ENCODE peak calls at places on chromosomes 3 and 15, in six cellular contexts. P is erythroblast, F is mammary epithelial cell, W is ELR, K is fibroblast of the conjunctiva, A is pancreas. Q is an unnamed sample.

GRCh38 chr3:173753593-173753992 is 356.0 kb downstream of the NLGN1 start:
- DNase-seq in P (no peak), F (no peak), W (peak), K (no peak), A (no peak), Q (no peak)

GRCh38 chr3:167992384-167992783 is 103.3 kb downstream of the GOLIM4 start:
- DNase-seq in P (no peak), F (no peak), W (no peak), K (no peak), A (no peak), Q (no peak)

GRCh38 chr15:69390575-69390974 is 23.6 kb upstream of the KIF23 start:
- DNase-seq in P (no peak), F (peak), W (peak), K (no peak), A (no peak), Q (no peak)

GRCh38 chr3:61387817-61388216 is 136.6 kb upstream of the FHIT start:
- DNase-seq in P (no peak), F (peak), W (no peak), K (no peak), A (no peak), Q (no peak)

GRCh38 chr15:61518191-61518950 is 289.3 kb upstream of the RORA start:
- DNase-seq in P (no peak), F (peak), W (peak), K (no peak), A (no peak), Q (no peak)

GRCh38 chr15:59622289-59622688 is 10.7 kb downstream of the GCNT3 start:
- DNase-seq in P (peak), F (peak), W (peak), K (peak), A (no peak), Q (no peak)

GRCh38 chr3:33426068-33426467 is 14.1 kb downstream of the UBP1 start:
- DNase-seq in P (no peak), F (no peak), W (no peak), K (no peak), A (no peak), Q (no peak)

GRCh38 chr3:126058666-126059065 is 25.3 kb downstream of the SLC41A3 start:
- DNase-seq in P (no peak), F (no peak), W (no peak), K (no peak), A (no peak), Q (no peak)

GRCh38 chr3:65777050-65777449 is 261.7 kb downstream of the MAGI1 start:
- DNase-seq in P (no peak), F (no peak), W (no peak), K (no peak), A (no peak), Q (no peak)

GRCh38 chr15:52943746-52944145 is 153.6 kb upstream of the ONECUT1 start:
- DNase-seq in P (no peak), F (no peak), W (no peak), K (no peak), A (no peak), Q (no peak)

GRCh38 chr15:69298697-69299441 is at the start of gene PAQR5:
- DNase-seq in P (peak), F (no peak), W (peak), K (no peak), A (peak), Q (no peak)

GRCh38 chr3:189001559-189001958 is 170.2 kb upstream of the TPRG1 start:
- DNase-seq in P (no peak), F (peak), W (peak), K (peak), A (no peak), Q (no peak)

GRCh38 chr3:194661374-194661773 is 10.6 kb downstream of the LSG1 start:
- DNase-seq in P (peak), F (no peak), W (no peak), K (no peak), A (no peak), Q (no peak)

GRCh38 chr3:128323206-128324081 is 143.2 kb downstream of the DNAJB8 start:
- DNase-seq in P (no peak), F (no peak), W (peak), K (no peak), A (peak), Q (peak)

GRCh38 chr3:194196876-194197275 is 60.9 kb downstream of the HES1 start:
- DNase-seq in P (no peak), F (no peak), W (no peak), K (no peak), A (no peak), Q (no peak)

GRCh38 chr3:58010562-58010961 is 2.3 kb downstream of the FLNB start:
- DNase-seq in P (no peak), F (no peak), W (no peak), K (no peak), A (no peak), Q (no peak)

GRCh38 chr3:101847328-101847727 is 2.0 kb upstream of the NFKBIZ start:
- DNase-seq in P (no peak), F (no peak), W (peak), K (no peak), A (no peak), Q (no peak)

GRCh38 chr3:10142707-10143560 is 1.4 kb downstream of the VHL start:
- DNase-seq in P (peak), F (peak), W (peak), K (no peak), A (peak), Q (peak)

GRCh38 chr15:93088981-93089854 is at the start of gene RGMA:
- DNase-seq in P (no peak), F (no peak), W (no peak), K (no peak), A (peak), Q (no peak)

GRCh38 chr3:117409256-117409655 is 699.7 kb downstream of the TUSC7 start:
- DNase-seq in P (no peak), F (no peak), W (no peak), K (no peak), A (no peak), Q (no peak)

GRCh38 chr3:100776736-100777135 is 67.4 kb downstream of the TFG start:
- DNase-seq in P (peak), F (peak), W (no peak), K (no peak), A (no peak), Q (no peak)

GRCh38 chr3:111913163-111913763 is 54.2 kb downstream of the PHLDB2 start:
- DNase-seq in P (no peak), F (no peak), W (no peak), K (no peak), A (no peak), Q (no peak)

GRCh38 chr3:142618917-142619401 is 22.8 kb downstream of the PLS1 start:
- DNase-seq in P (peak), F (peak), W (peak), K (no peak), A (no peak), Q (peak)